ENCODE peak calls at places on chromosomes 3 and 15, in ten cellular contexts. O, J, K, C, Z, N, U, X, E and W are unnamed samples.

GRCh38 chr3:139634236-139634635 is 43.5 kb downstream of the NMNAT3 start:
- DNase-seq in C (no peak), J (no peak), O (no peak), Z (no peak), E (no peak), U (no peak), K (no peak), N (no peak), X (no peak), W (no peak)

GRCh38 chr15:91142097-91142744 is 42.2 kb downstream of the SV2B start:
- DNase-seq in O (no peak), E (no peak), X (no peak), J (no peak), N (no peak), C (peak), U (peak), Z (no peak), K (peak), W (no peak)

GRCh38 chr3:18124501-18124900 is 300.6 kb downstream of the SATB1 start:
- DNase-seq in O (no peak), N (no peak), U (no peak), J (peak), K (peak), X (no peak), E (no peak), Z (peak), C (no peak), W (no peak)

GRCh38 chr3:172512363-172512762 is 10.9 kb downstream of the TNFSF10 start:
- DNase-seq in X (peak), O (peak), E (peak), Z (peak), C (no peak), N (no peak), U (no peak), K (no peak), J (no peak), W (no peak)

GRCh38 chr15:89150762-89151305 is 62.6 kb downstream of the ABHD2 start:
- DNase-seq in U (no peak), O (no peak), E (peak), Z (no peak), K (no peak), X (no peak), J (no peak), C (no peak), N (no peak), W (peak)

GRCh38 chr15:31214864-31215489 is 111.7 kb upstream of the KLF13 start:
- DNase-seq in N (no peak), O (no peak), U (no peak), E (peak), K (peak), Z (peak), X (no peak), C (peak), J (peak), W (no peak)

GRCh38 chr3:105764378-105765376 is 104.1 kb downstream of the CBLB start:
- DNase-seq in O (no peak), Z (no peak), C (no peak), K (no peak), X (no peak), E (no peak), N (no peak), J (no peak), U (no peak), W (no peak)

GRCh38 chr15:85563328-85563727 is 182.9 kb downstream of the AKAP13 start:
- DNase-seq in E (peak), Z (no peak), J (peak), K (no peak), N (no peak), O (no peak), U (no peak), C (no peak), X (no peak), W (no peak)

GRCh38 chr15:86879250-86880229 is 799.9 kb downstream of the AGBL1 start:
- DNase-seq in X (no peak), U (no peak), Z (no peak), E (no peak), K (no peak), J (no peak), C (no peak), N (no peak), O (no peak), W (no peak)

GRCh38 chr15:57476533-57476975 is 100.2 kb downstream of the CGNL1 start:
- DNase-seq in X (no peak), K (peak), J (peak), U (no peak), O (no peak), Z (peak), E (no peak), C (no peak), N (no peak), W (no peak)

GRCh38 chr15:67548862-67549651 is 6.6 kb downstream of the MAP2K5 start:
- DNase-seq in U (no peak), K (no peak), N (peak), X (no peak), E (peak), J (no peak), O (no peak), C (no peak), Z (no peak), W (peak)

GRCh38 chr15:70064441-70064840 is 33.3 kb downstream of the TLE3 start:
- DNase-seq in N (no peak), C (no peak), J (no peak), U (no peak), E (no peak), K (no peak), X (no peak), Z (no peak), O (no peak), W (no peak)

GRCh38 chr3:106421928-106422327 is 553.1 kb upstream of the CBLB start:
- DNase-seq in Z (peak), E (no peak), O (no peak), J (no peak), C (no peak), N (no peak), U (no peak), K (no peak), X (no peak), W (no peak)

GRCh38 chr3:11600501-11601282 is 43.0 kb downstream of the VGLL4 start:
- DNase-seq in X (no peak), J (peak), Z (peak), E (peak), O (no peak), N (no peak), K (peak), U (no peak), C (peak), W (no peak)

GRCh38 chr15:58864602-58865419 is 68.7 kb downstream of the SLTM start:
- DNase-seq in U (peak), C (no peak), J (peak), Z (peak), O (no peak), N (no peak), E (peak), X (no peak), K (no peak), W (peak)

GRCh38 chr3:124429129-124429815 is 301.0 kb upstream of the UMPS start:
- DNase-seq in X (no peak), U (no peak), N (no peak), Z (peak), O (no peak), E (no peak), C (no peak), K (no peak), J (peak), W (no peak)

GRCh38 chr3:72523409-72524172 is 324.7 kb downstream of the SHQ1 start:
- DNase-seq in N (no peak), J (no peak), C (no peak), Z (no peak), K (no peak), X (no peak), U (no peak), O (no peak), E (no peak), W (no peak)

GRCh38 chr15:64915518-64916227 is 4.0 kb downstream of the ANKDD1A start:
- DNase-seq in E (no peak), K (no peak), Z (no peak), J (no peak), N (no peak), U (no peak), X (no peak), C (no peak), O (no peak), W (no peak)

GRCh38 chr3:52527039-52527731 is 6.5 kb downstream of the NT5DC2 start:
- DNase-seq in C (peak), N (no peak), U (no peak), O (no peak), X (peak), E (no peak), J (no peak), K (peak), Z (no peak), W (no peak)

GRCh38 chr3:95302044-95302443 is 1239.2 kb downstream of the NSUN3 start:
- DNase-seq in U (no peak), Z (peak), J (no peak), C (no peak), N (no peak), X (no peak), O (no peak), E (no peak), K (peak), W (no peak)

GRCh38 chr3:34178415-34178814 is 380.0 kb downstream of the PDCD6IP start:
- DNase-seq in O (no peak), J (no peak), N (no peak), Z (no peak), K (no peak), U (no peak), C (no peak), X (no peak), E (no peak), W (no peak)

GRCh38 chr15:75232826-75233503 is 25.2 kb upstream of the GOLGA6C start:
- DNase-seq in U (peak), C (no peak), X (no peak), O (no peak), J (no peak), E (no peak), N (no peak), Z (no peak), K (no peak), W (peak)

GRCh38 chr3:13420051-13420816 is at the start of gene NUP210:
- DNase-seq in X (peak), K (peak), J (no peak), N (peak), O (no peak), C (no peak), U (peak), E (peak), Z (peak), W (peak)

GRCh38 chr15:68061578-68061977 is 7.5 kb downstream of the PIAS1 start:
- DNase-seq in K (no peak), X (no peak), O (no peak), E (no peak), N (no peak), J (no peak), Z (no peak), U (no peak), C (no peak), W (no peak)

GRCh38 chr15:26260517-26261133 is 397.5 kb upstream of the ATP10A start:
- DNase-seq in E (no peak), J (peak), U (peak), N (peak), K (peak), C (no peak), Z (no peak), X (peak), O (no peak), W (peak)

GRCh38 chr3:156782921-156783320 is 43.2 kb upstream of the LEKR1 start:
- DNase-seq in J (no peak), O (no peak), X (no peak), N (no peak), K (no peak), E (no peak), U (no peak), Z (no peak), C (no peak), W (no peak)

GRCh38 chr3:72338082-72338941 is 509.9 kb downstream of the SHQ1 start:
- DNase-seq in Z (no peak), X (peak), J (no peak), C (peak), E (no peak), K (peak), N (no peak), O (no peak), U (no peak), W (no peak)

GRCh38 chr3:81643721-81644120 is 117.7 kb downstream of the GBE1 start:
- DNase-seq in X (no peak), Z (no peak), N (no peak), K (peak), U (no peak), J (peak), E (no peak), O (no peak), C (no peak), W (no peak)

GRCh38 chr3:98817546-98817945 is 54.4 kb downstream of the ST3GAL6 start:
- DNase-seq in X (no peak), Z (peak), J (peak), N (no peak), K (peak), O (no peak), U (peak), E (no peak), C (no peak), W (no peak)